ENCODE peak calls at places on chromosomes 6 and 20, in ten cellular contexts. K, L, X, S, D, P, F, Y, C and A are unnamed samples.

GRCh38 chr6:85404497-85405174 is 45.2 kb upstream of the NT5E start:
- DNase-seq in K (no peak), L (peak), X (no peak), S (peak), D (peak), P (peak), F (no peak), Y (no peak), C (no peak), A (no peak)

GRCh38 chr20:63979549-63980316 is at the start of gene SAMD10:
- DNase-seq in K (no peak), L (no peak), X (peak), S (no peak), D (peak), P (no peak), F (peak), Y (no peak), C (no peak), A (no peak)

GRCh38 chr6:43454290-43455033 is 886 bp downstream of the DLK2 start:
- DNase-seq in K (peak), L (peak), X (peak), S (peak), D (peak), P (no peak), F (peak), Y (peak), C (peak), A (no peak)

GRCh38 chr6:35745480-35745879 is 8.6 kb downstream of the ARMC12 start:
- DNase-seq in K (no peak), L (no peak), X (no peak), S (no peak), D (no peak), P (no peak), F (no peak), Y (no peak), C (peak), A (no peak)

GRCh38 chr6:159915397-159915796 is 24.6 kb downstream of the MAS1 start:
- DNase-seq in K (no peak), L (peak), X (no peak), S (no peak), D (no peak), P (no peak), F (no peak), Y (no peak), C (no peak), A (peak)

GRCh38 chr20:2210646-2211556 is 84.9 kb upstream of the TGM3 start:
- DNase-seq in K (no peak), L (peak), X (no peak), S (peak), D (peak), P (peak), F (no peak), Y (peak), C (peak), A (peak)

GRCh38 chr20:46217583-46217982 is 90.7 kb downstream of the CDH22 start:
- DNase-seq in K (no peak), L (no peak), X (no peak), S (no peak), D (no peak), P (no peak), F (no peak), Y (no peak), C (no peak), A (no peak)

GRCh38 chr6:148790817-148791216 is 44.0 kb downstream of the UST start:
- DNase-seq in K (no peak), L (no peak), X (no peak), S (no peak), D (no peak), P (no peak), F (no peak), Y (no peak), C (no peak), A (no peak)

GRCh38 chr6:1770435-1770843 is 160.7 kb downstream of the FOXC1 start:
- DNase-seq in K (no peak), L (peak), X (no peak), S (no peak), D (no peak), P (no peak), F (no peak), Y (no peak), C (no peak), A (no peak)

GRCh38 chr6:90194371-90194841 is 102.2 kb downstream of the BACH2 start:
- DNase-seq in K (no peak), L (peak), X (no peak), S (peak), D (no peak), P (peak), F (no peak), Y (no peak), C (no peak), A (no peak)

GRCh38 chr6:4274382-4275082 is 139.2 kb upstream of the ECI2 start:
- DNase-seq in K (no peak), L (no peak), X (no peak), S (no peak), D (no peak), P (no peak), F (no peak), Y (no peak), C (no peak), A (no peak)

GRCh38 chr6:2476376-2476775 is 231.0 kb upstream of the GMDS start:
- DNase-seq in K (no peak), L (peak), X (no peak), S (no peak), D (peak), P (no peak), F (no peak), Y (no peak), C (no peak), A (peak)

GRCh38 chr6:88165877-88166492 is at the start of gene CNR1:
- DNase-seq in K (no peak), L (peak), X (no peak), S (no peak), D (peak), P (no peak), F (peak), Y (peak), C (peak), A (no peak)

GRCh38 chr6:147978078-147978477 is 364.6 kb upstream of the SASH1 start:
- DNase-seq in K (no peak), L (no peak), X (no peak), S (no peak), D (no peak), P (no peak), F (no peak), Y (no peak), C (no peak), A (no peak)

GRCh38 chr6:2804516-2804915 is 37.1 kb downstream of the SERPINB1 start:
- DNase-seq in K (no peak), L (no peak), X (no peak), S (no peak), D (no peak), P (no peak), F (no peak), Y (no peak), C (no peak), A (no peak)

GRCh38 chr6:152316024-152316423 is 321.1 kb downstream of the SYNE1 start:
- DNase-seq in K (no peak), L (no peak), X (no peak), S (peak), D (no peak), P (no peak), F (no peak), Y (peak), C (peak), A (no peak)

GRCh38 chr6:41887355-41887754 is 7.8 kb downstream of the USP49 start:
- DNase-seq in K (no peak), L (no peak), X (no peak), S (no peak), D (no peak), P (no peak), F (no peak), Y (no peak), C (no peak), A (no peak)

GRCh38 chr6:144265390-144265789 is 19.7 kb upstream of the UTRN start:
- DNase-seq in K (no peak), L (no peak), X (no peak), S (no peak), D (peak), P (no peak), F (no peak), Y (no peak), C (no peak), A (peak)

GRCh38 chr6:116218172-116218633 is 35.7 kb downstream of the TSPYL4 start:
- DNase-seq in K (no peak), L (no peak), X (no peak), S (no peak), D (peak), P (no peak), F (no peak), Y (no peak), C (no peak), A (no peak)

GRCh38 chr20:58017237-58017969 is 211.1 kb downstream of the ANKRD60 start:
- DNase-seq in K (peak), L (peak), X (no peak), S (peak), D (no peak), P (no peak), F (no peak), Y (no peak), C (no peak), A (peak)

GRCh38 chr20:48286571-48287551 is 501.6 kb upstream of the SULF2 start:
- DNase-seq in K (no peak), L (no peak), X (no peak), S (no peak), D (peak), P (no peak), F (no peak), Y (no peak), C (no peak), A (no peak)

GRCh38 chr6:32799168-32799567 is 17.6 kb downstream of the HLA-DOB start:
- DNase-seq in K (no peak), L (no peak), X (no peak), S (no peak), D (no peak), P (no peak), F (no peak), Y (no peak), C (no peak), A (no peak)

GRCh38 chr20:21315138-21315537 is 12.0 kb downstream of the XRN2 start:
- DNase-seq in K (no peak), L (peak), X (no peak), S (peak), D (no peak), P (no peak), F (no peak), Y (no peak), C (no peak), A (peak)

GRCh38 chr6:44078795-44079671 is 48.2 kb downstream of the MRPL14 start:
- DNase-seq in K (peak), L (peak), X (peak), S (no peak), D (peak), P (no peak), F (no peak), Y (peak), C (no peak), A (no peak)

GRCh38 chr20:60030471-60030870 is 72.2 kb downstream of the CDH26 start:
- DNase-seq in K (no peak), L (no peak), X (no peak), S (no peak), D (no peak), P (no peak), F (no peak), Y (no peak), C (no peak), A (no peak)

GRCh38 chr6:4272996-4273395 is 137.6 kb upstream of the ECI2 start:
- DNase-seq in K (no peak), L (no peak), X (no peak), S (no peak), D (no peak), P (no peak), F (no peak), Y (no peak), C (no peak), A (no peak)

GRCh38 chr6:36116943-36117342 is 13.4 kb upstream of the MAPK13 start:
- DNase-seq in K (no peak), L (no peak), X (no peak), S (no peak), D (no peak), P (no peak), F (no peak), Y (no peak), C (no peak), A (no peak)

GRCh38 chr20:31815408-31816188 is 3.6 kb upstream of the MYLK2 start:
- DNase-seq in K (peak), L (no peak), X (no peak), S (no peak), D (peak), P (no peak), F (peak), Y (no peak), C (no peak), A (no peak)

GRCh38 chr6:15255481-15256414 is 9.9 kb downstream of the JARID2 start:
- DNase-seq in K (no peak), L (peak), X (no peak), S (no peak), D (no peak), P (no peak), F (no peak), Y (no peak), C (no peak), A (no peak)

GRCh38 chr6:36727491-36728021 is 29.9 kb downstream of the RAB44 start:
- DNase-seq in K (no peak), L (peak), X (no peak), S (no peak), D (no peak), P (no peak), F (no peak), Y (no peak), C (no peak), A (no peak)

GRCh38 chr20:2820084-2820895 is 4.1 kb downstream of the TMEM239 start:
- DNase-seq in K (no peak), L (no peak), X (no peak), S (no peak), D (peak), P (no peak), F (no peak), Y (no peak), C (no peak), A (no peak)

GRCh38 chr6:76681781-76682180 is 609.3 kb upstream of the IMPG1 start:
- DNase-seq in K (no peak), L (no peak), X (no peak), S (no peak), D (no peak), P (no peak), F (no peak), Y (no peak), C (no peak), A (no peak)

GRCh38 chr6:84674395-84674794 is 90.0 kb downstream of the TBX18 start:
- DNase-seq in K (no peak), L (no peak), X (no peak), S (no peak), D (no peak), P (no peak), F (no peak), Y (no peak), C (no peak), A (no peak)